ENCODE peak calls at places on chromosome 1, in six cellular contexts. O is NCI-H510A treated with DMSO at 0.1 percent for 48 hours, M is NCI-H2171, C is fibroblast of the conjunctiva, W is endodermal cell, S is Right ventricle myocardium superior. P is an unnamed sample.

GRCh38 chr1:167328762-167329483 is 108.2 kb downstream of the POU2F1 start:
- DNase-seq in M (no peak), O (no peak), W (peak; percentile 66), C (no peak), S (no peak), P (no peak)

GRCh38 chr1:188089461-188089860 is 1260.7 kb downstream of the PLA2G4A start:
- DNase-seq in C (no peak), W (no peak), M (no peak), S (no peak), O (no peak), P (no peak)

GRCh38 chr1:43776043-43776761 is 68.9 kb downstream of the ST3GAL3 start:
- DNase-seq in W (no peak), S (no peak), C (peak; percentile 80), O (peak; percentile 71), M (peak; percentile 20), P (no peak)

GRCh38 chr1:145858238-145858936 is 494 bp downstream of the PIAS3 start:
- DNase-seq in M (peak; percentile 74), W (peak; percentile 94), O (peak; percentile 25), S (peak; percentile 73), C (no peak), P (peak; percentile 76)

GRCh38 chr1:168893359-168893791 is 164.4 kb upstream of the DPT start:
- DNase-seq in O (no peak), C (peak; percentile 26), M (no peak), S (peak; percentile 62), W (no peak), P (peak; percentile 19)

GRCh38 chr1:12539705-12540579 is 78.1 kb downstream of the DHRS3 start:
- DNase-seq in S (peak; percentile 90), C (peak; percentile 80), M (no peak), W (peak; percentile 79), O (no peak), P (no peak)

GRCh38 chr1:204651843-204652421 is 33.6 kb downstream of the LRRN2 start:
- DNase-seq in C (no peak), M (peak; percentile 87), S (no peak), W (peak; percentile 83), O (peak; percentile 76), P (peak; percentile 37)

GRCh38 chr1:176471338-176472121 is 8.6 kb downstream of the PAPPA2 start:
- DNase-seq in O (no peak), W (no peak), S (no peak), C (no peak), M (no peak), P (no peak)

GRCh38 chr1:59484090-59484489 is 187.2 kb downstream of the FGGY start:
- DNase-seq in C (peak; percentile 65), M (no peak), O (no peak), W (no peak), S (no peak), P (no peak)

GRCh38 chr1:23283660-23284602 is 60.2 kb downstream of the HNRNPR start:
- DNase-seq in M (no peak), C (no peak), O (no peak), S (no peak), W (no peak), P (no peak)

GRCh38 chr1:228944991-228945390 is 209.7 kb downstream of the RHOU start:
- DNase-seq in S (no peak), C (no peak), M (no peak), W (no peak), O (no peak), P (no peak)

GRCh38 chr1:225476538-225476988 is 48.7 kb upstream of the LBR start:
- DNase-seq in O (no peak), W (peak; percentile 5), S (no peak), M (no peak), C (peak; percentile 62), P (no peak)

GRCh38 chr1:46479744-46480350 is 9.8 kb upstream of the DMBX1 start:
- DNase-seq in C (no peak), O (no peak), S (no peak), M (no peak), W (peak; percentile 65), P (no peak)

GRCh38 chr1:8822383-8823294 is 5.2 kb upstream of the RERE start:
- DNase-seq in M (peak; percentile 76), C (peak; percentile 77), O (peak; percentile 98), W (peak; percentile 54), S (no peak), P (peak; percentile 52)

GRCh38 chr1:191320062-191320461 is 838.2 kb upstream of the RGS18 start:
- DNase-seq in S (no peak), M (peak; percentile 76), O (peak; percentile 68), W (no peak), C (no peak), P (no peak)

GRCh38 chr1:180042994-180043622 is 88.5 kb downstream of the CEP350 start:
- DNase-seq in C (peak; percentile 5), S (no peak), M (no peak), W (no peak), O (no peak), P (no peak)

GRCh38 chr1:66282343-66282852 is 251.6 kb upstream of the SGIP1 start:
- DNase-seq in C (peak; percentile 35), W (no peak), O (no peak), M (no peak), S (no peak), P (no peak)

GRCh38 chr1:223413216-223413615 is 20.0 kb downstream of the CCDC185 start:
- DNase-seq in C (no peak), O (no peak), S (no peak), M (no peak), W (no peak), P (no peak)

GRCh38 chr1:244919320-244920282 is 55.3 kb upstream of the HNRNPU start:
- DNase-seq in O (no peak), C (no peak), S (no peak), M (no peak), W (no peak), P (no peak)

GRCh38 chr1:44294588-44295007 is 60.5 kb downstream of the ERI3 start:
- DNase-seq in M (no peak), O (peak; percentile 98), C (peak; percentile 79), W (peak; percentile 89), S (peak; percentile 53), P (no peak)

GRCh38 chr1:246182149-246182851 is 324.8 kb downstream of the SMYD3 start:
- DNase-seq in S (no peak), M (no peak), O (no peak), C (no peak), W (no peak), P (no peak)

GRCh38 chr1:107920578-107920977 is 44.4 kb downstream of the VAV3 start:
- DNase-seq in O (no peak), C (no peak), M (no peak), W (no peak), S (no peak), P (no peak)

GRCh38 chr1:41314781-41315481 is 46.3 kb upstream of the FOXO6 start:
- DNase-seq in C (no peak), W (no peak), S (no peak), M (no peak), O (no peak), P (no peak)

GRCh38 chr1:184110253-184111204 is 59.0 kb downstream of the TSEN15 start:
- DNase-seq in W (no peak), O (no peak), S (no peak), C (no peak), M (no peak), P (no peak)

GRCh38 chr1:64235133-64235532 is 31.7 kb downstream of the UBE2U start:
- DNase-seq in W (no peak), C (no peak), S (no peak), O (no peak), M (no peak), P (no peak)

GRCh38 chr1:16396591-16396990 is 29.5 kb downstream of the SZRD1 start:
- DNase-seq in C (peak; percentile 72), S (peak; percentile 64), O (peak; percentile 28), W (no peak), M (no peak), P (no peak)

GRCh38 chr1:202155478-202156021 is 4.9 kb downstream of the PTPN7 start:
- DNase-seq in W (no peak), C (no peak), S (peak; percentile 76), O (peak; percentile 11), M (no peak), P (no peak)

GRCh38 chr1:177278626-177279390 is 108.0 kb downstream of the BRINP2 start:
- DNase-seq in S (no peak), C (no peak), W (peak; percentile 50), M (no peak), O (no peak), P (no peak)

GRCh38 chr1:8702848-8703810 is 114.3 kb downstream of the RERE start:
- DNase-seq in M (peak; percentile 88), S (peak; percentile 95), W (peak; percentile 96), C (peak; percentile 71), O (peak; percentile 100), P (peak; percentile 80)

GRCh38 chr1:44514673-44515072 is 109.6 kb downstream of the RNF220 start:
- DNase-seq in S (no peak), M (no peak), C (no peak), O (no peak), W (no peak), P (no peak)

GRCh38 chr1:36365310-36365895 is 20.3 kb downstream of the STK40 start:
- DNase-seq in S (peak; percentile 86), M (peak; percentile 78), W (no peak), O (no peak), C (peak; percentile 65), P (peak; percentile 79)

GRCh38 chr1:231161711-231162299 is at the start of gene TRIM67:
- DNase-seq in W (no peak), O (peak; percentile 76), C (no peak), S (no peak), M (peak; percentile 58), P (peak; percentile 67)

GRCh38 chr1:246695136-246695535 is 29.1 kb upstream of the SCCPDH start:
- DNase-seq in S (no peak), M (no peak), W (no peak), O (no peak), C (no peak), P (no peak)

GRCh38 chr1:36137776-36138175 is 11.5 kb downstream of the TRAPPC3 start:
- DNase-seq in W (no peak), O (peak; percentile 82), S (no peak), C (no peak), M (peak; percentile 96), P (peak; percentile 86)

GRCh38 chr1:27368872-27369703 is 2.3 kb upstream of the MAP3K6 start:
- DNase-seq in S (no peak), O (no peak), W (no peak), C (no peak), M (no peak), P (no peak)

GRCh38 chr1:40059292-40059959 is 18.9 kb downstream of the CAP1 start:
- DNase-seq in O (no peak), M (peak; percentile 15), C (no peak), S (no peak), W (peak; percentile 85), P (no peak)

GRCh38 chr1:54811066-54811465 is 9.9 kb upstream of the TTC22 start:
- DNase-seq in C (no peak), M (no peak), O (no peak), W (no peak), S (no peak), P (no peak)

GRCh38 chr1:232472485-232473041 is 157.4 kb downstream of the SIPA1L2 start:
- DNase-seq in W (no peak), S (no peak), M (no peak), C (peak; percentile 5), O (no peak), P (no peak)

GRCh38 chr1:33516891-33517550 is 44.6 kb downstream of the ZSCAN20 start:
- DNase-seq in S (no peak), O (no peak), W (no peak), M (no peak), C (no peak), P (no peak)

GRCh38 chr1:218467101-218467728 is 122.1 kb downstream of the TGFB2 start:
- DNase-seq in W (no peak), O (no peak), M (no peak), S (no peak), C (no peak), P (no peak)